ENCODE peak calls at places on chromosomes 7 and 10, in seven cellular contexts. B is mammary epithelial cell; A is PC-3; W is naive thymus-derived CD4-positive, alpha-beta T cell; X is T follicular helper cell; T is pancreas; H is NCI-H1092. M is an unnamed sample.

GRCh38 chr10:14156101-14156500 is 174.6 kb downstream of the FRMD4A start:
- DNase-seq in B (no peak), T (no peak), H (no peak), W (no peak), X (no peak), A (no peak), M (no peak)

GRCh38 chr7:70177166-70177565 is 578.9 kb downstream of the AUTS2 start:
- DNase-seq in B (no peak), T (no peak), X (no peak), A (no peak), H (no peak), W (no peak), M (no peak)

GRCh38 chr10:133214468-133215410 is 15.3 kb upstream of the UTF1 start:
- DNase-seq in T (peak), W (no peak), H (no peak), A (no peak), B (no peak), X (no peak), M (no peak)

GRCh38 chr7:141744131-141744530 is 6.0 kb downstream of the SSBP1 start:
- DNase-seq in B (no peak), A (peak), H (no peak), W (no peak), T (no peak), X (no peak), M (no peak)

GRCh38 chr7:148218603-148219002 is 372.0 kb upstream of the C7orf33 start:
- DNase-seq in T (no peak), X (no peak), A (no peak), W (no peak), H (no peak), B (no peak), M (no peak)

GRCh38 chr7:108452707-108453106 is 3.5 kb downstream of the NRCAM start:
- DNase-seq in X (no peak), H (peak), T (no peak), B (peak), W (no peak), A (peak), M (no peak)

GRCh38 chr10:132707776-132708171 is 78.2 kb downstream of the NKX6-2 start:
- DNase-seq in X (no peak), B (no peak), H (no peak), T (peak), W (no peak), A (no peak), M (no peak)

GRCh38 chr10:89633484-89633883 is 11.6 kb downstream of the PANK1 start:
- DNase-seq in W (no peak), X (no peak), H (no peak), B (peak), A (peak), T (no peak), M (no peak)

GRCh38 chr10:75739454-75740143 is 308.2 kb downstream of the LRMDA start:
- DNase-seq in X (no peak), T (no peak), H (no peak), W (no peak), A (no peak), B (no peak), M (no peak)

GRCh38 chr10:126387041-126387908 is 1.0 kb downstream of the ADAM12 start:
- DNase-seq in X (no peak), A (peak), T (peak), B (peak), W (no peak), H (no peak), M (no peak)

GRCh38 chr7:5595545-5596045 is 172.0 kb upstream of the TNRC18 start:
- DNase-seq in X (no peak), W (no peak), H (no peak), A (peak), T (no peak), B (peak), M (no peak)

GRCh38 chr7:12570529-12571461 is at the start of gene SCIN:
- DNase-seq in A (peak), H (peak), T (peak), B (no peak), X (no peak), W (no peak), M (no peak)

GRCh38 chr10:98253499-98253898 is 14.5 kb downstream of the LOXL4 start:
- DNase-seq in H (no peak), X (no peak), A (no peak), T (no peak), W (no peak), B (no peak), M (no peak)

GRCh38 chr7:148142660-148143248 is 447.8 kb upstream of the C7orf33 start:
- DNase-seq in W (no peak), A (peak), B (peak), H (peak), T (no peak), X (no peak), M (no peak)

GRCh38 chr10:112815238-112816032 is 134.6 kb upstream of the TCF7L2 start:
- DNase-seq in B (peak), A (peak), X (no peak), H (no peak), W (no peak), T (no peak), M (no peak)

GRCh38 chr10:119597405-119598186 is 832 bp upstream of the TIAL1 start:
- DNase-seq in W (no peak), A (no peak), H (no peak), T (no peak), X (no peak), B (no peak), M (no peak)

GRCh38 chr10:90592903-90593302 is 264.9 kb downstream of the HTR7 start:
- DNase-seq in T (no peak), B (peak), A (peak), X (no peak), H (peak), W (no peak), M (no peak)

GRCh38 chr7:123747089-123747488 is 1.7 kb downstream of the WASL start:
- DNase-seq in W (no peak), X (no peak), H (no peak), B (no peak), A (no peak), T (no peak), M (no peak)

GRCh38 chr10:91049961-91050360 is 129.1 kb upstream of the ANKRD1 start:
- DNase-seq in X (no peak), H (no peak), A (no peak), W (no peak), T (no peak), B (no peak), M (no peak)